ENCODE peak calls at places on chromosome 9, in eight cellular contexts. W is A549, P is testis, Y is gastrocnemius medialis, Q is body of pancreas, G is heart left ventricle, K is endothelial cell of umbilical vein, N is H1. C is an unnamed sample.

GRCh38 chr9:110810251-110810976 is 141.8 kb downstream of the MUSK start:
- DNase-seq in W (no peak), P (no peak), Y (no peak), Q (no peak), G (no peak), K (no peak), N (no peak), C (no peak)

GRCh38 chr9:87783180-87783579 is 57.3 kb downstream of the CTSL start:
- DNase-seq in W (no peak), P (no peak), Y (no peak), Q (no peak), G (no peak), K (no peak), N (no peak), C (no peak)

GRCh38 chr9:77455312-77455927 is 192.7 kb downstream of the GNA14 start:
- DNase-seq in W (peak; percentile 53), P (peak; percentile 36), Y (no peak), Q (no peak), G (no peak), K (peak; percentile 34), N (peak; percentile 71), C (no peak)

GRCh38 chr9:37152365-37152764 is 32.0 kb downstream of the ZCCHC7 start:
- DNase-seq in W (no peak), P (no peak), Y (no peak), Q (no peak), G (no peak), K (no peak), N (no peak), C (no peak)

GRCh38 chr9:136438909-136439549 is 616 bp downstream of the INPP5E start:
- DNase-seq in W (peak; percentile 25), P (no peak), Y (no peak), Q (peak; percentile 36), G (no peak), K (peak; percentile 38), N (peak; percentile 74), C (no peak)

GRCh38 chr9:71928806-71929205 is 17.4 kb downstream of the C9orf85 start:
- DNase-seq in W (no peak), P (no peak), Y (no peak), Q (no peak), G (no peak), K (no peak), N (no peak), C (no peak)

GRCh38 chr9:21967169-21967568 is 27.0 kb downstream of the CDKN2A start:
- DNase-seq in W (no peak), P (no peak), Y (no peak), Q (no peak), G (no peak), K (no peak), N (no peak), C (no peak)

GRCh38 chr9:15155826-15156225 is 151.2 kb downstream of the TTC39B start:
- DNase-seq in W (no peak), P (peak; percentile 46), Y (no peak), Q (no peak), G (peak; percentile 65), K (peak; percentile 97), N (no peak), C (no peak)

GRCh38 chr9:33452828-33453271 is 5.5 kb upstream of the AQP3 start:
- DNase-seq in W (peak; percentile 88), P (peak; percentile 71), Y (no peak), Q (peak; percentile 82), G (peak; percentile 37), K (peak; percentile 81), N (peak; percentile 88), C (peak; percentile 90)

GRCh38 chr9:104177676-104178075 is 83.6 kb downstream of the SMC2 start:
- DNase-seq in W (no peak), P (no peak), Y (no peak), Q (no peak), G (no peak), K (no peak), N (no peak), C (no peak)

GRCh38 chr9:138022121-138022741 is 144.6 kb downstream of the CACNA1B start:
- DNase-seq in W (peak; percentile 34), P (peak; percentile 52), Y (no peak), Q (peak; percentile 48), G (no peak), K (no peak), N (peak; percentile 82), C (peak; percentile 70)

GRCh38 chr9:136693490-136694162 is 6.4 kb upstream of the AGPAT2 start:
- DNase-seq in W (peak; percentile 95), P (no peak), Y (peak; percentile 49), Q (peak; percentile 97), G (no peak), K (peak; percentile 28), N (peak; percentile 45), C (no peak)

GRCh38 chr9:89179920-89180667 is 1.5 kb upstream of the SHC3 start:
- DNase-seq in W (peak; percentile 88), P (peak; percentile 86), Y (peak; percentile 65), Q (peak; percentile 95), G (peak; percentile 84), K (peak; percentile 97), N (peak; percentile 81), C (peak; percentile 97)

GRCh38 chr9:105118646-105119045 is 125.8 kb upstream of the SLC44A1 start:
- DNase-seq in W (no peak), P (no peak), Y (no peak), Q (no peak), G (no peak), K (no peak), N (no peak), C (no peak)

GRCh38 chr9:16304301-16304700 is 566.2 kb downstream of the BNC2 start:
- DNase-seq in W (no peak), P (no peak), Y (no peak), Q (no peak), G (no peak), K (no peak), N (no peak), C (peak; percentile 59)

GRCh38 chr9:137679249-137679648 is 60.4 kb downstream of the EHMT1 start:
- DNase-seq in W (no peak), P (no peak), Y (no peak), Q (no peak), G (no peak), K (peak; percentile 26), N (no peak), C (no peak)

GRCh38 chr9:121901616-121902015 is 191.5 kb downstream of the TTLL11 start:
- DNase-seq in W (no peak), P (no peak), Y (no peak), Q (no peak), G (no peak), K (no peak), N (no peak), C (no peak)

GRCh38 chr9:21549251-21549765 is 67.2 kb upstream of the IFNE start:
- DNase-seq in W (no peak), P (no peak), Y (no peak), Q (peak; percentile 39), G (no peak), K (peak; percentile 100), N (no peak), C (no peak)

DNA sequence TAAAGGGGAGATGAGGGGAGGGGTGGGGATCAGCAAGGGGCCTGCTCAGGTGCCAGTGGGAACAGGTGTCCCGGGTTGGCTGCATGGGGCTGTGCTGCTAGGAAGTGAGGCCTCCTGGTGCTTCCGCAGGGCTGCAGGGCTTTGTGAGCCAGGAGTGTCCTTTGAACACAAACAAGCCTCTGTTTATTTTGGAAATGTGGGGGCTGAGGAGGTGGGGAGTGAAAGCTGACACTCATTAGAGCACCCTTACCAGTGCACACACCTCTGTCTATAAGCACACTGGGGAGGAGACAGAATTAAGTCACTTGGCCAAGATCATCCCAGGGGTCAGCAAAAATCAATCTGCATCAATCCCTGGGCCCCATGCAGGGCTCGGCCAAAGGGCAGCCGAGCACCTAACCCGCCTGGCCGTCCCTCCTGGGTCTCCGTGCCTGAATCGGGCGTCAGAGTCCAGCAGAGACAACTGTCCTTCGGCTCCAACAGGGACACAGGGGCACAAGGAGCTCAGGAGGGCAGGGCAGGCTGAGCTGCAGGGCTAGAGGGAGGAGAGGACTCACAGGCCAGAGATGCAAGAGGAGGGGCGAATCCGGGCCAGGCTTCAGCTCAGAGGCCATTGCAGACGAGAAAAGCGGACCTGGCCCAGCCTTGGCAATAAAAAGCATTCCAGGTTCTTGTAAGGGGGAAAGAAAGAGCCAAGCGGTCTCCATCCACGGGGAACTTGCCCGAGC is 99.8 kb downstream of the VAV2 start:
- DNase-seq in W (no peak), P (no peak), Y (no peak), Q (no peak), G (no peak), K (no peak), N (peak; percentile 42), C (no peak)
- TF ChIP-seq POLR2A in W (no peak), P (no peak), Y (no peak), Q (no peak), G (no peak), K (no peak), N (no peak), C (no peak)

DNA sequence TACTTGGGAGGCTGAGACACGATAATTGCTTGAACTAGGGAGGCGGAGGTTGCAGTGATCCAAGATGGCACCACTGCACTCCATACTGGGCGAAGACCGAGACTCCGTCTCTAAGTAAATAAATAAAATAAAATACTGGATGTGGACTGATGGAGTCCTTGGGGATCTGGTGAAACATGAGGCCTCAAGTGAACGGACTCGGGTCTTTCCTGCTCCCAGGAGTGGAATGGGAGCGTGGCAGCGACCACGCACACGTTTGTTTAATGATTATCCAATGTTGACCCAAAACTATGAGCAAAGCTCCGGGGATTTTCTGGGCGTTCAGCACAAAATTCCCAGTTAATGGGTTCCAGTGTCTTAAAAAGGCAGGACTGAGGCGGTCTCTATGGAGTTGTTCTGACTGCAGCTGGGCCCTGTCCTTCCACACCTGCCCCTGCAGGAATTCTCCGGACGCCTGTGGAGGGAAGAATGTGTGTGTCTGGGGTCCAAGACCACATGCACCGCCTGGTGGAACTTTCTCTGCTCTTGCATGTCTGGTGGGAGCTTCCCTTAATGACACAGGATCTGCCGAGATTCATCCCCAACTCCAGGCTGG is 26.6 kb downstream of the NEK6 start:
- DNase-seq in W (no peak), P (no peak), Y (no peak), Q (no peak), G (peak; percentile 42), K (no peak), N (no peak), C (no peak)
- TF ChIP-seq CTCF in W (no peak), P (no peak), Y (no peak), Q (no peak), G (no peak), K (no peak), N (no peak), C (no peak)

GRCh38 chr9:78934880-78935279 is 636.9 kb upstream of the TLE4 start:
- DNase-seq in W (no peak), P (no peak), Y (no peak), Q (no peak), G (no peak), K (no peak), N (no peak), C (no peak)
- H3K4me3 ChIP-seq in W (no peak overlapping the region), P (no peak overlapping the region), Y (no peak overlapping the region), Q (no peak overlapping the region), G (no peak overlapping the region), K (no peak overlapping the region), N (no peak overlapping the region), C (no peak overlapping the region)

DNA sequence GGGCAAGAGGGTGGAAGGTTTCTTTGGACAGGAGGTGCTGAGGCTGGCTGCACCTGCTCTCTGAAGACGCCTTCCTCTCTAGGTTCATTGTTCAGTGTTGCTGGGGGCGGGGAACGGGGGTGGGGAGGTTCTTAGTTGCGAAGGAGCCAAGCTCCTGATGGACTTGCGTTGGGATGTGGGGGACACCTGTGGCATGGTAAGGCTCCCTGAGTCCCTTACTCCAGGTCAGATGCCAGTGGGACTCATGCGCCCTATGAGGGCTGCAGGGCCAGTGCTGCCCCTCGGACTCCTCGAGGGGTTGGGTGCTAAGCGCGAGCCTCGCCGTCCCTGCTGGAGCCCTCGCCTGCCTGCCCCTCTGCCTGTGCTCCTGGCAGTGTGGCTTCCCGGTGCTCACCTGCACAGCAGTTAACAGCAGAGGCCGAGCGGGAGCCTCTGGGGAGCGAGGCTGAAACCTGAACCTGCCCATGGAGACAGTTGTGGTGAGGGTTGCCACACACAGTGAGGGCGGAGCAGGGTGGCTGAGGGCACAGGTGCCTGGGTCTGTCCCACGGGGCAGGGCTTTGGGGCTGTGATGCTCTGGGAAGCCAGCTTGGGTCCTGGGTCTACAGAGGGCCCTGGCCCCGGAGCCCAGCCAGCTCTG is 5.5 kb downstream of the RNU6ATAC start:
- DNase-seq in W (no peak), P (no peak), Y (no peak), Q (no peak), G (no peak), K (no peak), N (no peak), C (no peak)
- TF ChIP-seq POLR2A in W (no peak), P (no peak), Y (no peak), Q (no peak), G (no peak), K (no peak), N (no peak), C (no peak)